ENCODE peak calls at places on chromosomes 13 and 19, in five cellular contexts. K is HFF-Myc, A is OCI-LY7, S is sigmoid colon, E is AG04450. M is an unnamed sample.
A peak's percentile ranks its signal among the peaks of the same experiment; 100 is the strongest.

GRCh38 chr13:24265453-24265852 is 43.9 kb upstream of the C1QTNF9 start:
- DNase-seq in K (no peak), A (no peak), S (no peak), E (no peak), M (no peak)

GRCh38 chr19:56217039-56217949 is 15.2 kb downstream of the ZSCAN5C start:
- DNase-seq in K (no peak), A (no peak), S (no peak), E (no peak), M (no peak)

GRCh38 chr19:18253716-18254115 is 20.5 kb downstream of the IQCN start:
- DNase-seq in K (no peak), A (peak; percentile 57), S (no peak), E (no peak), M (no peak)

GRCh38 chr13:110259651-110260050 is 47.3 kb downstream of the COL4A1 start:
- DNase-seq in K (no peak), A (no peak), S (no peak), E (no peak), M (no peak)

GRCh38 chr13:79614519-79614918 is 133.6 kb downstream of the NDFIP2 start:
- DNase-seq in K (no peak), A (no peak), S (no peak), E (no peak), M (no peak)

GRCh38 chr19:20664917-20665781 is 3.8 kb upstream of the ZNF626 start:
- DNase-seq in K (no peak), A (no peak), S (no peak), E (no peak), M (peak; percentile 89)

GRCh38 chr19:13057147-13057572 is 45.5 kb downstream of the LYL1 start:
- DNase-seq in K (no peak), A (no peak), S (no peak), E (no peak), M (no peak)

GRCh38 chr13:23984541-23984940 is 87.2 kb upstream of the C1QTNF9B start:
- DNase-seq in K (no peak), A (no peak), S (no peak), E (no peak), M (no peak)

GRCh38 chr13:24097064-24097463 is 63.5 kb upstream of the SPATA13 start:
- DNase-seq in K (no peak), A (no peak), S (no peak), E (peak; percentile 16), M (peak; percentile 20)

GRCh38 chr13:40377783-40378182 is 288.7 kb downstream of the FOXO1 start:
- DNase-seq in K (no peak), A (no peak), S (no peak), E (no peak), M (peak; percentile 75)

GRCh38 chr13:44406617-44407016 is 33.0 kb downstream of the SERP2 start:
- DNase-seq in K (no peak), A (no peak), S (no peak), E (no peak), M (no peak)

GRCh38 chr19:16888629-16889371 is at the start of gene F2RL3:
- DNase-seq in K (no peak), A (no peak), S (peak; percentile 81), E (no peak), M (no peak)

GRCh38 chr13:81577601-81578000 is 1236.7 kb upstream of the SPRY2 start:
- DNase-seq in K (no peak), A (no peak), S (no peak), E (no peak), M (peak; percentile 54)

GRCh38 chr19:33404916-33405315 is 31.4 kb downstream of the CEBPG start:
- DNase-seq in K (no peak), A (no peak), S (peak; percentile 77), E (no peak), M (no peak)

GRCh38 chr13:48831248-48831647 is 144.5 kb upstream of the FNDC3A start:
- DNase-seq in K (no peak), A (no peak), S (no peak), E (no peak), M (no peak)

GRCh38 chr13:96898212-96898611 is 96.1 kb downstream of the OXGR1 start:
- DNase-seq in K (no peak), A (no peak), S (no peak), E (no peak), M (peak; percentile 88)

GRCh38 chr19:24053601-24054000 is 33.4 kb upstream of the ZNF254 start:
- DNase-seq in K (no peak), A (no peak), S (no peak), E (no peak), M (no peak)

GRCh38 chr19:32555786-32556185 is 25.2 kb upstream of the PDCD5 start:
- DNase-seq in K (no peak), A (no peak), S (no peak), E (no peak), M (no peak)

GRCh38 chr13:27088619-27089018 is 83.0 kb downstream of the USP12 start:
- DNase-seq in K (no peak), A (no peak), S (no peak), E (no peak), M (no peak)

GRCh38 chr13:25803626-25804025 is 248.2 kb downstream of the SHISA2 start:
- DNase-seq in K (no peak), A (no peak), S (no peak), E (no peak), M (no peak)

GRCh38 chr13:48709213-48709612 is 55.5 kb downstream of the CYSLTR2 start:
- DNase-seq in K (no peak), A (no peak), S (no peak), E (no peak), M (no peak)

GRCh38 chr13:51643882-51644281 is 59.6 kb downstream of the WDFY2 start:
- DNase-seq in K (peak; percentile 89), A (no peak), S (no peak), E (peak; percentile 79), M (peak; percentile 54)

GRCh38 chr13:108195861-108196260 is 19.5 kb downstream of the LIG4 start:
- DNase-seq in K (no peak), A (no peak), S (no peak), E (no peak), M (no peak)

GRCh38 chr13:108195146-108195545 is 20.2 kb downstream of the LIG4 start:
- DNase-seq in K (no peak), A (no peak), S (no peak), E (no peak), M (no peak)

DNA sequence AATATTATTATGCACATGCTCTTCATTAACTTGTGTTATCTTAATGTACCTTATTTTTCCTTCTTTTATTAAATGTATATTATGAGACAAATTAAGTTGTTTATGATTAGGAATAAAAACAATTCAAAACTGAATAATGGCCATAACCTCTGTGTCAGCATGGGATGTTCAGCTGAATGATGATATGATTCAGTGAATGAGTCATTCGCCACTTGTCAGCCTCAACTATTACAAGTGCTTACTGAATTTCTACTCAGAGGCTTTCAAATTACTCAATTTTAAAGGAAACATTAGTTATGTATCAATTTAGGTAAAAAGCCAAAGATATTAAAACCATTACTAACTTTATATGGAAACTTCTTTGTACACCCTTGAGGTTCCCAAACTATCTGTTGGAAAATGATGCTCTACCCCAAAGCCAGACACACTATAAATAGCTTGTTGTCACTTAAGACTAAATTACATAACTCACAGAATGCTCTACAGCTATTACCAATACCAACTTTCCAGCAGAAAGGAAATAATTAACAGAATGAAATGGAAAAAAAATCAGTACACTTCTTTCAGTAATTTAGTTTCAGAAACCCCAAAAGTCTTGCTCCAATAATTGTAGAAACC is 14.4 kb downstream of the LIG4 start:
- DNase-seq in K (no peak), A (no peak), S (no peak), E (no peak), M (no peak)
- TF ChIP-seq CTCF in K (no peak), A (no peak), S (no peak), E (no peak), M (no peak)

GRCh38 chr13:37473035-37473434 is 125.5 kb downstream of the POSTN start:
- DNase-seq in K (no peak), A (peak; percentile 14), S (no peak), E (no peak), M (no peak)
- TF ChIP-seq CTCF in K (no peak), A (peak; percentile 72), S (no peak), E (peak; percentile 5), M (peak; percentile 19)

DNA sequence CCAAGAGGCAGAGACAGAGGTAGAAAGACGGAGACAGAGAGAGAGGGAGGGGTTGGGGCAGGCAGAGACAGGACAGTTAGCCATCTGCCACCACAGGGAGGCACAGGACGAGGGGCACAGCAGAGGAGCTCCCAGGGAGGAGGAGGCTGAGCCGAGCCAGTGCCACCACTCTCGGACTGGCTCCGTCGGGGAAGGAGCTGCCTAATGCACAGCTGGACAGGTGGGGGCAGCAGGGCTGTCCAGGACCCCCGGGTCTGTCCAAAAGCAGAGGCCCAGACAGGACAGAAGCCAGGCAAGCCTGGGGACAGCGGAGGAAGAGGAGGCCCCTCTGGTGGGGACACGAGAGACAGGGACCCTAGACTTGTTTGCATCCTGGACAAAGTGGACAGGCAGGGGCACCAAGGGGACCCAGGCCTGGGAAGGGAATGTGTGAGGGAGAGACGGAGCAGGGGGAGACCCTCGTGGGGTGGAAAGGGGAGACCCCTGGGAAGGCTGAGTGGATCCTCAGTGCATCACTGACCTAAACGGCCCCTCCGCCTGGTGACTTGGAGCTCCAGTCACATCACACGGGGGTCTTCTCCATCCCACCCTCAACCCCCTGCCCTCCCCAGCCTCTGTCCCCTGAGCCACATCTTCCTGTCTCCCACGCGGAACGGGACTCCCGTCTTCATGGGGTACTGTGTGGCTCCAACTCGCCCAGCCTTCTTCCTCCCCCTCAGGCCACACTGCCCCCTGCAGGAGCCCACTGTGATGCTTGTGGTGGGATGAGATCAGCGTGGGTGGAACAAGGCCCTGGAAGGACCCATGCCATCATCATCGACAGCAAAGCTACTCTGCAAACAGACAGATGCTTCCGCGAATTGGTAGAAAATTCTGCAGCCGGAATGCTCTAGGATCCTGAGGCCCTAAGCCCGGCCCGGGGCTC is 889 bp downstream of the F10 start:
- DNase-seq in K (no peak), A (no peak), S (no peak), E (no peak), M (no peak)
- TF ChIP-seq CTCF in K (peak; percentile 38), A (peak; percentile 39), S (no peak), E (peak; percentile 30), M (peak; percentile 39)

DNA sequence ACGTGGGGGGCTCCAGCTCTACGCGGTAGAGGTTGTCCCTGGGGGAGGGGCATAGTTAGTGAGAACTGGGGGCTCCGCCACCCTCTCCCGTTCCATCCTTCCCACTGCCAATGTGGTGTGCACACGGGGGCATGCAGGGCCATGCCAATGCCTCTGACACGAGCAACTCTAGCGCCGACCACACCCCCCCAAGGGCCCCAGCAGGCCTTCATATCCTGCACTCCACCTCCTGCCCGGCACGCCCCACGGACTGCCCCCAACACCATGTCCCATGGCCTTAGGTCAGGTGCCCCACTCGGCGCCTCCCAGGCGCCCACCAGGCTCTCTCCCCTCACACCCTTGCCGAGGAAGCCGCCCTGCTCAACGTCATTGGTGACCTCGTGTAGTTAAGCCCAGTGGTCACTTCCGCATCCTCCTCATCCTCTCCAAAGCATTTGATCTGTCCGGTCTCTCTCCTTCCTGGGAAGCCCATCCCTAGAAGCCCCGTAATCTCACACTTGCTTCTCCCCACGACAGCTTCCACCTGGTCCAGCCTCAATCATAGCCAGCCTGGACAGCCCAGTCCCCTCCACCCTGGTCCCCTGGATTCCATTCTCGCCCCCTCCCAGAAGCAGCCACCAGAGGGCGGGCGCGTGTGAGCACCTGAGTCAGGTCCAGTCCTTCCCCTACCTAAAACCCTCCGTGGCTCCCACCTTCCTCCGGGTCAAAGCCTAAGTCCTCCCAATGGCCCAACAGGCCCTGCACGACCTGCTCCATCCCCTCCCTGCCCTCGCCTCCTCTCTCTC is 2.1 kb downstream of the SEMA6B start:
- DNase-seq in K (no peak), A (peak; percentile 16), S (no peak), E (no peak), M (no peak)
- TF ChIP-seq CTCF in K (peak; percentile 52), A (peak; percentile 44), S (no peak), E (no peak), M (peak; percentile 32)

GRCh38 chr19:29785360-29785759 is 26.4 kb upstream of the CCNE1 start:
- DNase-seq in K (no peak), A (no peak), S (no peak), E (no peak), M (no peak)
- TF ChIP-seq CTCF in K (no peak), A (no peak), S (no peak), E (no peak), M (no peak)